ENCODE peak calls at places on chromosomes 16 and 17, in six cellular contexts. F, G, K, J, U and N are unnamed samples.

GRCh38 chr16:65196696-65197095 is 74.8 kb upstream of the CDH11 start:
- DNase-seq in K (no peak), G (no peak), U (no peak), F (no peak), J (no peak), N (no peak)

GRCh38 chr17:1123397-1124237 is 56.2 kb downstream of the ABR start:
- DNase-seq in G (no peak), F (no peak), U (no peak), J (peak), K (peak), N (no peak)

GRCh38 chr17:71472809-71473789 is 647.7 kb upstream of the SOX9 start:
- DNase-seq in F (no peak), U (peak), G (peak), J (peak), K (peak), N (peak)

GRCh38 chr16:87953308-87954208 is 2.3 kb downstream of the BANP start:
- DNase-seq in U (no peak), K (no peak), G (no peak), F (no peak), J (no peak), N (no peak)

GRCh38 chr17:2776589-2777241 is 19.5 kb upstream of the RAP1GAP2 start:
- DNase-seq in G (no peak), U (no peak), K (peak), F (peak), J (peak), N (no peak)

GRCh38 chr16:84829168-84829965 is 9.6 kb downstream of the CRISPLD2 start:
- DNase-seq in K (no peak), J (no peak), F (no peak), U (no peak), G (no peak), N (no peak)

GRCh38 chr16:69243479-69243878 is 56.5 kb downstream of the SNTB2 start:
- DNase-seq in G (no peak), F (no peak), K (no peak), J (no peak), U (no peak), N (no peak)

GRCh38 chr17:30068465-30068864 is 48.2 kb upstream of the NSRP1 start:
- DNase-seq in G (no peak), U (no peak), K (no peak), J (no peak), F (no peak), N (no peak)

GRCh38 chr17:8072339-8072726 is 15.2 kb downstream of the ALOX12B start:
- DNase-seq in K (peak), U (no peak), G (no peak), F (peak), J (no peak), N (no peak)

GRCh38 chr17:77328823-77329740 is 188.3 kb downstream of the SEC14L1 start:
- DNase-seq in K (peak), F (no peak), J (no peak), G (no peak), U (no peak), N (no peak)

GRCh38 chr17:1762906-1763829 is 1.3 kb downstream of the SERPINF1 start:
- DNase-seq in F (peak), G (peak), K (no peak), U (no peak), J (peak), N (peak)

GRCh38 chr16:83105279-83106077 is 478.7 kb downstream of the CDH13 start:
- DNase-seq in K (no peak), J (no peak), G (no peak), F (no peak), U (no peak), N (no peak)

GRCh38 chr17:41618341-41619161 is 5.8 kb downstream of the KRT17 start:
- DNase-seq in F (no peak), K (no peak), G (no peak), U (no peak), J (no peak), N (no peak)

GRCh38 chr17:83079766-83080616 is 582 bp downstream of the METRNL start:
- DNase-seq in K (no peak), J (peak), U (no peak), G (no peak), F (no peak), N (peak)

GRCh38 chr17:41593306-41594095 is 6.8 kb upstream of the KRT14 start:
- DNase-seq in F (no peak), J (no peak), G (no peak), U (no peak), K (no peak), N (no peak)

GRCh38 chr17:5282639-5283217 is 644 bp downstream of the RABEP1 start:
- DNase-seq in G (peak), U (no peak), J (no peak), F (no peak), K (peak), N (no peak)

GRCh38 chr16:2487903-2488531 is 13.1 kb downstream of the TBC1D24 start:
- DNase-seq in K (no peak), G (no peak), J (peak), U (no peak), F (no peak), N (peak)

GRCh38 chr16:17518441-17518840 is 47.7 kb upstream of the XYLT1 start:
- DNase-seq in G (no peak), K (no peak), U (no peak), J (no peak), F (no peak), N (no peak)

GRCh38 chr17:67110619-67111018 is 66.3 kb downstream of the CACNG1 start:
- DNase-seq in J (no peak), U (no peak), K (no peak), F (no peak), G (no peak), N (no peak)

GRCh38 chr17:41792835-41793748 is 6.6 kb upstream of the JUP start:
- DNase-seq in F (no peak), K (no peak), U (peak), J (peak), G (peak), N (peak)

GRCh38 chr17:50707296-50708049 is at the start of gene ANKRD40:
- DNase-seq in G (peak), K (peak), U (peak), F (peak), J (peak), N (peak)

GRCh38 chr16:73000020-73000906 is 47.7 kb downstream of the ZFHX3 start:
- DNase-seq in F (no peak), U (no peak), K (no peak), G (no peak), J (no peak), N (no peak)

GRCh38 chr16:1996175-1996574 is 6.4 kb downstream of the SYNGR3 start:
- DNase-seq in G (no peak), K (no peak), F (no peak), J (no peak), U (no peak), N (peak)

GRCh38 chr16:74438492-74438979 is 17.3 kb upstream of the CLEC18B start:
- DNase-seq in J (no peak), K (no peak), U (no peak), F (no peak), G (no peak), N (peak)

GRCh38 chr17:82696916-82697807 is 1.3 kb downstream of the RAB40B start:
- DNase-seq in J (peak), F (peak), U (no peak), K (peak), G (no peak), N (no peak)

GRCh38 chr16:85412911-85413520 is 200.1 kb upstream of the GSE1 start:
- DNase-seq in K (no peak), U (no peak), G (no peak), F (peak), J (no peak), N (no peak)

GRCh38 chr16:54506691-54507090 is 220.1 kb upstream of the IRX3 start:
- DNase-seq in K (no peak), F (no peak), G (no peak), U (no peak), J (peak), N (no peak)

GRCh38 chr17:73118876-73119485 is 26.5 kb upstream of the SLC39A11 start:
- DNase-seq in K (no peak), F (no peak), J (peak), G (no peak), U (no peak), N (no peak)

GRCh38 chr16:68892214-68892613 is 48.9 kb downstream of the TANGO6 start:
- DNase-seq in J (no peak), U (no peak), F (no peak), G (no peak), K (no peak), N (no peak)

GRCh38 chr17:63760771-63761539 is 12.4 kb downstream of the CCDC47 start:
- DNase-seq in J (no peak), F (no peak), U (no peak), K (no peak), G (peak), N (peak)

GRCh38 chr16:85381738-85382592 is 231.2 kb upstream of the GSE1 start:
- DNase-seq in K (no peak), G (no peak), J (peak), U (no peak), F (no peak), N (peak)

GRCh38 chr16:22688463-22688862 is 125.5 kb upstream of the HS3ST2 start:
- DNase-seq in U (no peak), J (no peak), G (no peak), K (no peak), F (no peak), N (no peak)

DNA sequence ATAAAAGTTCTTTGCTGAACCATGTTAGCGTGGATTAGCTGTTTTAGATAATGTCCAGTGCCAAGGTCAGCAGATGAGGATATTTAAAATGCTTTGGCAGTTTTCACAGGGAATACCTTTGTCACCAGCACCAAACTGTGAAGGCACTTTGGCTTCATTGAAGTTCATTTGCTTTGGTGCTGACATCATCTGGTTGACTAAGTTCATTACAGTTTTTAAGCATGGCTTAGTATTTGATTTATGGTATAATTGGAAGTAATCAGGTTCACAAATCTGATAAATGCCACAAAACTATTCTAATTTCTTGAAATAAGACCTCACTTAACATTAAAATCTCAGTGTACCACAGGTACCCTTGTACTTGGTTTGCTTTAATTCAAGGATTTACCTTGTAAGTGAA is 4.3 kb downstream of the GID4 start:
- DNase-seq in K (no peak), F (no peak), G (peak), J (no peak), U (peak), N (peak)
- TF ChIP-seq CTCF in K (no peak), F (no peak), G (peak), J (peak), U (peak), N (peak)

GRCh38 chr17:55174133-55174532 is 90.6 kb upstream of the HLF start:
- DNase-seq in J (no peak), G (no peak), U (no peak), F (no peak), K (no peak), N (no peak)

GRCh38 chr17:55172612-55173011 is 92.1 kb upstream of the HLF start:
- DNase-seq in G (no peak), U (no peak), K (no peak), J (no peak), F (no peak), N (no peak)

GRCh38 chr17:55177914-55178217 is 86.9 kb upstream of the HLF start:
- DNase-seq in J (no peak), U (no peak), F (no peak), G (no peak), K (no peak), N (no peak)

GRCh38 chr17:55175788-55176425 is 88.9 kb upstream of the HLF start:
- DNase-seq in F (no peak), G (no peak), J (no peak), K (no peak), U (no peak), N (no peak)

GRCh38 chr17:55177159-55177913 is 87.4 kb upstream of the HLF start:
- DNase-seq in F (no peak), G (peak), J (no peak), K (peak), U (no peak), N (no peak)
- TF ChIP-seq MAX in F (no peak), G (no peak), J (no peak), K (no peak), U (no peak), N (no peak)

DNA sequence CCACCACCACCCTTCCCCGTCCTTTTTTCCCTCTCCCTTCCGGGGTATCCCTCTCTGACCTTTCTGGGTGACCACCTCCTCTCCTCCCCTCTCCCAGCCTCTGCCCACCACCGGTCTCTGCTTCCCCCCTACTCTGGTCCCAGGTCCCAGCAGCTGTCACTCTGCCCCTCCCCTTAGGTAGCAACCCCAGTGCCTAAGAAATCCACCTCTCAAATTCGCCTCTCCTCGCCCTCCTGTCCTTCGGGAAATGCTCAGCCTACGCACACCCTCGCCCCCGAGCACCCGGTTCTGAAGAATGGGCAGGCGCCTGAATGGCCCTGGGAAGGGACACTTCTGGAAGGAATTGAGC is 775 bp upstream of the SP6 start:
- DNase-seq in J (no peak), G (no peak), F (peak), U (no peak), K (peak), N (no peak)
- TF ChIP-seq CTCF in J (no peak), G (no peak), F (no peak), U (no peak), K (no peak), N (no peak)

DNA sequence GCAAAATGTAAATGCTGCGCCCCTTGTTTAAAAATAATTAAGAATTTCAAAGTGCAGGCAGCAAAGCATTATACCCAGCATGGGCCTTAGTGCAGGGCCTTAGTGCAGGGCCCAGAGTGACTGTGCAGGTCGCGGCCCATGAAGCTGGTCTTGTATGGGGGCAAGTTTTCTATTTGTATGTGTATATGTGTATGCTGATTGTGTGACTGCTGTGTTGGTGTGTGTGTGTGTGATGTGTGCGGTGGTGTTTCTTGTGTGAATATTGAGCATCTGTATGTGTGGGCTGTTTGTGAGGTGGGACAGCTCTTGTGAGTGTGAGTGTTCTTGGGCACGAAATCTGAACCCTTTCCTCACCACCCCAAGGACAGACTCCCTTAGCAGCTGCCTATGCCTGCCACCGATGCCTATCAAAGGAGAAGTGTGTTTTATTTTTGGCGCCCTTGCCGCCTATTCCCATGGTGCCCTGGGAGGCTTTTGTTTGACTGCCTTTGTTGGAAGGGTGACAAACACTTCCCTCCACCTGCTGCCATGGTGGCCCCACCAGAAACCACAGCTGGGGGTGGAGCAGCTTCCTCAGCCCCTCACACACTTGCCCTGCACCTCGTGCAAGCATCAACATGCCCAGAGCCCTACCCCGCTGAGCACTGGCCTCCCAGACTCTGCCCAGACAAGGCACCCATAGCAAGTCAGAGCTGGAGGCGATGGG is 18.0 kb downstream of the CCR7 start:
- DNase-seq in K (peak), F (no peak), G (no peak), J (no peak), U (no peak), N (peak)
- TF ChIP-seq MAX in K (no peak), F (no peak), G (peak), J (no peak), U (no peak), N (peak)

DNA sequence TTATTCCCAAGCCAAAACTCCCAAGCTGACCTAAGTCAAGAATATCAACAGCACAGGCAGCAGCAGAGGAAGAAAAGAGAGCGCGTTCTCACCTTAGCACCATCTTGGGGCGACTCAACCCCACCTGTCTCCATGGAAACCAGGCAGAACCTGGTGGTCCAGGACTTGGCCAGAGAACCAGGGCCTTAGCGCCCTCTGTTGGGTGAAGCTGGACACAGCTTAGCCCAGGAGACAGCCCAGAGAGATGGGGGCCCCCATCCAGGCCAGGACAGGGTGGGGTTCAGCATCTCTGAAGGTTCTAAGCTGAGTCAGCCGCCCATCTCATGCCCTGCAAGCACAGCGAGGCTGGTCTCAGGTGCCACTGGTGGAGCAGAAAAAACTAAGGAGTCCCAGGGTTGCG is 60.1 kb upstream of the TMEM132E start:
- DNase-seq in J (peak), G (peak), K (peak), F (peak), U (no peak), N (peak)
- TF ChIP-seq CTCF in J (peak), G (peak), K (peak), F (peak), U (peak), N (peak)

DNA sequence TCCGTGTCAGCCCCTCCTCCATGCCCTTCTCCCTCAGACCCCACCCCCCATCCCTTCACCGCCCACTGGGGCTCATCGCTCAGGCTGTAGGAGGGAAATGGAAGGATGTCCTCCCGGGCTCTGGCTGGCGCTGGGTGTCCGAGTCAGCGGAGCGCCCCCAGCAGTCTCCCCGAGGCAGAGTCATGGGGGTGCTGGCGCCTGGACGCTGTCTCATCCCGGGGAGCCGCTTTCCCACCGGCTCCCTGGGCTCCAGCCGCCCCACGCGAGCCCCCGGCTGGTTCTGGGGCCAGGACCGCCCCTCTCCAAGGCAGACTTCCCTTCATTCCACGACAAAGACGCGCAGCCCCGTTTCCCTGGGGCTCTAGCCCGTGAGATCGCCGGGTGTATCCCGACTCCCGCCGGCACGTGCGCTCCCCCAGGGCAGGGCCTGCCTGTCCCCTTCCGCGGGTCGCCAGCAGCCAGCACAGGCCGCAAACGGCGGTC is 398 bp upstream of the ANTKMT start:
- DNase-seq in K (peak), F (no peak), J (peak), G (peak), U (no peak), N (peak)
- TF ChIP-seq MAX in K (peak), F (no peak), J (peak), G (peak), U (no peak), N (no peak)

GRCh38 chr17:49703557-49704277 is 4.0 kb downstream of the SLC35B1 start:
- DNase-seq in G (peak), U (peak), J (no peak), F (no peak), K (peak), N (peak)

GRCh38 chr17:49705254-49705653 is 2.5 kb downstream of the SLC35B1 start:
- DNase-seq in G (no peak), U (no peak), F (no peak), K (no peak), J (no peak), N (no peak)

GRCh38 chr17:49707608-49708514 is at the start of gene SLC35B1:
- DNase-seq in J (peak), G (peak), F (peak), K (peak), U (peak), N (peak)

GRCh38 chr17:49708515-49709161 is 874 bp upstream of the SLC35B1 start:
- DNase-seq in U (no peak), J (no peak), F (peak), G (no peak), K (no peak), N (no peak)

GRCh38 chr17:49707246-49707607 is 537 bp downstream of the SLC35B1 start:
- DNase-seq in J (no peak), G (no peak), K (no peak), U (no peak), F (no peak), N (peak)
- TF ChIP-seq CTCF in J (no peak), G (no peak), K (no peak), U (no peak), F (no peak), N (no peak)

DNA sequence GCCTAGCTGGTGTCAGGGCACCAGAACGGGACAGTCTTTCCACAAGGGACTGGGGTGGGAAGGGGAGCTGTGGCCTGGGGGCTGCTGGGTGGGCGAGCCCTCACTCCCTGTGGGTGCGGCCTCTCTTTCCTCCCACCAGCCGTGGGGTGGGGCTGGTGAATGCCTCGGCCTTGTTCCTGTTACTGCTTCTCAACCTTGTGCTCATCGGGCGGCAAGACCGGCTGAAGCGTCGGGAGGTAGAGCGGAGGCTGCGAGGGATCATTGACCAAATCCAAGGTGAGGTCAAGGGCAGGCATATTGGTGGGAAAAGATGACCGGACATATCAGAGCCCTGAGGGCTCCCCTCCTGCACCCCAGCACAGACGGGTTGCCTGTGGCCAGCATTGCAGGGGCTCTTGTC is 29.2 kb downstream of the CASKIN2 start:
- DNase-seq in U (no peak), F (no peak), J (no peak), G (no peak), K (no peak), N (no peak)
- TF ChIP-seq MAX in U (no peak), F (no peak), J (no peak), G (no peak), K (no peak), N (no peak)